ENCODE peak calls at places on chromosomes 6 and 20, in four cellular contexts. Q is upper lobe of right lung; X is CD8-positive, alpha-beta memory T cell; C is dorsolateral prefrontal cortex. N is an unnamed sample.

GRCh38 chr6:44161997-44162338 is 3.3 kb downstream of the CAPN11 start:
- DNase-seq in C (no peak), X (no peak), Q (no peak), N (no peak)

GRCh38 chr6:25165181-25165580 is 114.0 kb upstream of the CARMIL1 start:
- DNase-seq in C (no peak), Q (no peak), X (no peak), N (no peak)

GRCh38 chr6:39847216-39847615 is 55.0 kb downstream of the DAAM2 start:
- DNase-seq in X (no peak), C (no peak), Q (no peak), N (no peak)

GRCh38 chr6:30744054-30744805 is at the start of gene IER3:
- DNase-seq in Q (peak), C (peak), X (peak), N (peak)

GRCh38 chr20:646868-647233 is 6.1 kb downstream of the SRXN1 start:
- DNase-seq in Q (no peak), C (no peak), X (no peak), N (no peak)

GRCh38 chr6:36691011-36691410 is 6.6 kb upstream of the RAB44 start:
- DNase-seq in X (no peak), Q (no peak), C (no peak), N (no peak)

GRCh38 chr6:156946370-156946936 is 169.3 kb downstream of the ARID1B start:
- DNase-seq in X (no peak), C (no peak), Q (no peak), N (no peak)

GRCh38 chr20:51712501-51713212 is 55.5 kb downstream of the ATP9A start:
- DNase-seq in Q (no peak), X (no peak), C (no peak), N (no peak)

DNA sequence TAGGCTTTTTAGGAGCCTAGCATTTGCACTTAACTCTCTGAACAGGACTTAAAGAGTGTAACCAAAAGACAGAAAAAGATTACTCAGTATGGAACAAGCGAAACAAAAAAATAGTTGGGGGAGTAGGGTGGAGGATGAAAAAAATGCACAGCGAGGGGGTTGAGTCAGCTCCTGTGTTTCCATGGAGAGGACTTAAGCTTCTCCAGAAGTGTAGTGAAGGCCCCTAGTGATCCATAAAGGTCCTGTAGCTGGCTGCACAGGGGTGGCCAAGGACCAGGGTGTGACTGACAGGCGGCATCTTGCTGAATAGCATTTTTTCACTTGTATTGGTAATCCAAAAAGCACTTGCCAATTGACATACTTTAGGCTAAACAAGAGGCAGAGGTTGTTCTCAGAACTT is 533.9 kb downstream of the RFPL4B start:
- DNase-seq in C (no peak), Q (no peak), X (no peak), N (no peak)
- H3K27ac ChIP-seq in C (no peak), Q (no peak), X (peak), N (no peak)

GRCh38 chr6:101398716-101399626 is 5.5 kb downstream of the GRIK2 start:
- DNase-seq in C (peak), X (no peak), Q (no peak), N (no peak)
- H3K27ac ChIP-seq in C (peak), X (no peak), Q (no peak), N (no peak)

GRCh38 chr6:149806127-149806526 is 56.6 kb downstream of the PCMT1 start:
- DNase-seq in X (no peak), Q (no peak), C (no peak), N (no peak)
- H3K27ac ChIP-seq in X (no peak), Q (no peak), C (no peak), N (no peak)

GRCh38 chr6:150152891-150153876 is 10.3 kb downstream of the PPP1R14C start:
- DNase-seq in Q (no peak), X (no peak), C (no peak), N (no peak)
- H3K27ac ChIP-seq in Q (no peak), X (no peak), C (no peak), N (no peak)

N was measured in substantia nigra.